ENCODE peak calls at places on chromosomes 4 and X, in nine cellular contexts. P, F, Z, W, T, H, M, Y and L are unnamed samples.

GRCh38 chrX:106707771-106708454 is 18.6 kb upstream of the RNF128 start:
- DNase-seq in P (no peak), F (no peak), Z (no peak), W (no peak), T (no peak), H (no peak), M (peak), Y (no peak), L (no peak)

GRCh38 chr4:48118081-48118480 is 16.0 kb downstream of the TXK start:
- DNase-seq in P (no peak), F (no peak), Z (no peak), W (no peak), T (no peak), H (no peak), M (no peak), Y (no peak), L (no peak)

GRCh38 chr4:82851902-82852750 is 38.8 kb downstream of the SEC31A start:
- DNase-seq in P (no peak), F (no peak), Z (no peak), W (peak), T (no peak), H (no peak), M (peak), Y (no peak), L (peak)

GRCh38 chrX:55451125-55451524 is 802 bp upstream of the MAGEH1 start:
- DNase-seq in P (no peak), F (no peak), Z (no peak), W (no peak), T (no peak), H (no peak), M (no peak), Y (no peak), L (no peak)

GRCh38 chr4:145446184-145446583 is 35.5 kb upstream of the SMAD1 start:
- DNase-seq in P (no peak), F (no peak), Z (no peak), W (no peak), T (no peak), H (no peak), M (no peak), Y (no peak), L (no peak)

GRCh38 chrX:129876734-129877395 is 29.1 kb upstream of the UTP14A start:
- DNase-seq in P (no peak), F (no peak), Z (no peak), W (no peak), T (peak), H (no peak), M (peak), Y (no peak), L (peak)

GRCh38 chr4:41506071-41506470 is 31.9 kb upstream of the LIMCH1 start:
- DNase-seq in P (no peak), F (no peak), Z (no peak), W (no peak), T (no peak), H (no peak), M (no peak), Y (no peak), L (no peak)

GRCh38 chr4:95084584-95084983 is 326.8 kb downstream of the BMPR1B start:
- DNase-seq in P (no peak), F (no peak), Z (no peak), W (no peak), T (no peak), H (no peak), M (no peak), Y (no peak), L (peak)

GRCh38 chr4:3720461-3720860 is 45.7 kb upstream of the ADRA2C start:
- DNase-seq in P (no peak), F (no peak), Z (no peak), W (no peak), T (peak), H (no peak), M (no peak), Y (no peak), L (no peak)

GRCh38 chrX:51476930-51477329 is 19.5 kb downstream of the NUDT11 start:
- DNase-seq in P (no peak), F (no peak), Z (no peak), W (no peak), T (no peak), H (no peak), M (no peak), Y (no peak), L (no peak)

GRCh38 chr4:40704073-40704472 is 45.7 kb upstream of the NSUN7 start:
- DNase-seq in P (no peak), F (no peak), Z (no peak), W (no peak), T (no peak), H (no peak), M (no peak), Y (no peak), L (no peak)

GRCh38 chr4:87677731-87678130 is 27.7 kb downstream of the DMP1 start:
- DNase-seq in P (no peak), F (no peak), Z (peak), W (no peak), T (no peak), H (no peak), M (no peak), Y (no peak), L (no peak)

GRCh38 chr4:140138428-140138827 is 15.6 kb downstream of the MAML3 start:
- DNase-seq in P (no peak), F (no peak), Z (no peak), W (no peak), T (no peak), H (no peak), M (no peak), Y (no peak), L (no peak)

GRCh38 chr4:69377562-69377961 is 97.3 kb downstream of the UGT2B28 start:
- DNase-seq in P (no peak), F (no peak), Z (no peak), W (no peak), T (no peak), H (no peak), M (no peak), Y (no peak), L (no peak)

GRCh38 chr4:125268065-125268755 is 46.5 kb upstream of the FAT4 start:
- DNase-seq in P (no peak), F (no peak), Z (no peak), W (no peak), T (no peak), H (no peak), M (no peak), Y (no peak), L (no peak)

GRCh38 chr4:151004222-151004621 is 10.9 kb downstream of the LRBA start:
- DNase-seq in P (no peak), F (no peak), Z (no peak), W (no peak), T (no peak), H (no peak), M (no peak), Y (no peak), L (no peak)

GRCh38 chrX:55135171-55135570 is 46.4 kb downstream of the PAGE2 start:
- DNase-seq in P (no peak), F (no peak), Z (peak), W (peak), T (peak), H (no peak), M (peak), Y (no peak), L (peak)

GRCh38 chrX:41889317-41890025 is 33.9 kb downstream of the CASK start:
- DNase-seq in P (no peak), F (no peak), Z (no peak), W (no peak), T (no peak), H (no peak), M (peak), Y (no peak), L (no peak)

GRCh38 chr4:147056951-147057630 is 111.4 kb upstream of the TTC29 start:
- DNase-seq in P (no peak), F (no peak), Z (no peak), W (no peak), T (no peak), H (no peak), M (peak), Y (no peak), L (no peak)

GRCh38 chrX:10902001-10902400 is 209.1 kb upstream of the HCCS start:
- DNase-seq in P (no peak), F (no peak), Z (no peak), W (no peak), T (no peak), H (no peak), M (peak), Y (no peak), L (no peak)

GRCh38 chr4:84870398-84871163 is 95.9 kb downstream of the WDFY3 start:
- DNase-seq in P (no peak), F (no peak), Z (no peak), W (peak), T (no peak), H (no peak), M (peak), Y (no peak), L (no peak)

GRCh38 chr4:120052840-120053239 is 13.8 kb downstream of the MAD2L1 start:
- DNase-seq in P (no peak), F (no peak), Z (no peak), W (no peak), T (peak), H (no peak), M (peak), Y (no peak), L (no peak)

GRCh38 chr4:151418385-151418784 is 9.4 kb downstream of the FHIP1A start:
- DNase-seq in P (no peak), F (no peak), Z (no peak), W (no peak), T (no peak), H (no peak), M (peak), Y (no peak), L (no peak)

GRCh38 chrX:29172880-29173279 is 585.6 kb downstream of the IL1RAPL1 start:
- DNase-seq in P (no peak), F (no peak), Z (no peak), W (no peak), T (no peak), H (no peak), M (no peak), Y (no peak), L (no peak)

GRCh38 chr4:141406237-141406636 is 185.5 kb downstream of the ZNF330 start:
- DNase-seq in P (no peak), F (no peak), Z (no peak), W (no peak), T (no peak), H (no peak), M (no peak), Y (no peak), L (no peak)

GRCh38 chr4:186008057-186008456 is 60.9 kb upstream of the TLR3 start:
- DNase-seq in P (no peak), F (no peak), Z (no peak), W (no peak), T (no peak), H (no peak), M (no peak), Y (peak), L (no peak)